ENCODE peak calls at places on chromosomes 12 and 14, in seven cellular contexts. U is neural progenitor cell, Y is astrocyte of the cerebellum, J is transverse colon, P is neural crest cell, V is esophagus muscularis mucosa, O is lower lobe of right lung. Z is an unnamed sample.

GRCh38 chr12:105672576-105672975 is 342.1 kb downstream of the C12orf75 start:
- DNase-seq in U (no peak), Y (no peak), J (peak; percentile 41), P (no peak), V (no peak), O (peak; percentile 70), Z (no peak)

GRCh38 chr12:65276923-65277322 is 1.6 kb upstream of the MSRB3 start:
- DNase-seq in U (no peak), Y (no peak), J (no peak), P (no peak), V (no peak), O (no peak), Z (no peak)

GRCh38 chr12:6547987-6548386 is 7.9 kb downstream of the IFFO1 start:
- DNase-seq in U (no peak), Y (no peak), J (no peak), P (no peak), V (no peak), O (no peak), Z (no peak)

GRCh38 chr14:33307691-33308369 is 369.2 kb downstream of the NPAS3 start:
- DNase-seq in U (peak; percentile 35), Y (peak; percentile 75), J (no peak), P (no peak), V (no peak), O (no peak), Z (no peak)

GRCh38 chr12:90801776-90802175 is 153.2 kb downstream of the CCER1 start:
- DNase-seq in U (no peak), Y (peak; percentile 40), J (no peak), P (no peak), V (no peak), O (no peak), Z (no peak)

GRCh38 chr12:96208346-96208745 is 14.2 kb downstream of the ELK3 start:
- DNase-seq in U (no peak), Y (no peak), J (no peak), P (no peak), V (no peak), O (no peak), Z (no peak)

GRCh38 chr12:74152370-74152769 is 385.3 kb upstream of the ATXN7L3B start:
- DNase-seq in U (peak; percentile 10), Y (no peak), J (no peak), P (no peak), V (no peak), O (no peak), Z (no peak)

GRCh38 chr14:72708708-72709475 is 185.0 kb downstream of the DPF3 start:
- DNase-seq in U (peak; percentile 75), Y (no peak), J (no peak), P (peak; percentile 47), V (no peak), O (no peak), Z (no peak)

GRCh38 chr12:67141405-67142018 is 127.6 kb upstream of the CAND1 start:
- DNase-seq in U (peak; percentile 28), Y (no peak), J (no peak), P (no peak), V (no peak), O (no peak), Z (no peak)

GRCh38 chr12:16189849-16190248 is 87.6 kb downstream of the SLC15A5 start:
- DNase-seq in U (peak; percentile 73), Y (no peak), J (no peak), P (no peak), V (no peak), O (no peak), Z (no peak)

GRCh38 chr12:9721394-9722092 is 11.4 kb downstream of the CLECL1 start:
- DNase-seq in U (no peak), Y (no peak), J (no peak), P (no peak), V (no peak), O (no peak), Z (no peak)

GRCh38 chr12:188910-189621 is 24.9 kb downstream of the SLC6A12 start:
- DNase-seq in U (peak; percentile 91), Y (no peak), J (peak; percentile 59), P (peak; percentile 73), V (no peak), O (peak; percentile 64), Z (peak; percentile 85)

GRCh38 chr12:8088574-8088973 is 6.5 kb downstream of the NECAP1 start:
- DNase-seq in U (no peak), Y (no peak), J (peak; percentile 26), P (no peak), V (no peak), O (no peak), Z (no peak)

GRCh38 chr14:69693823-69694729 is 72.9 kb upstream of the SRSF5 start:
- DNase-seq in U (no peak), Y (no peak), J (peak; percentile 84), P (no peak), V (no peak), O (no peak), Z (no peak)

GRCh38 chr14:69693145-69693544 is 73.8 kb upstream of the SRSF5 start:
- DNase-seq in U (peak; percentile 34), Y (no peak), J (peak; percentile 61), P (no peak), V (no peak), O (no peak), Z (no peak)

GRCh38 chr14:69687963-69688649 is 76.7 kb downstream of the SUSD6 start:
- DNase-seq in U (no peak), Y (no peak), J (no peak), P (peak; percentile 19), V (no peak), O (no peak), Z (no peak)

GRCh38 chr14:69692542-69693053 is 74.3 kb upstream of the SRSF5 start:
- DNase-seq in U (no peak), Y (no peak), J (no peak), P (no peak), V (no peak), O (no peak), Z (no peak)

DNA sequence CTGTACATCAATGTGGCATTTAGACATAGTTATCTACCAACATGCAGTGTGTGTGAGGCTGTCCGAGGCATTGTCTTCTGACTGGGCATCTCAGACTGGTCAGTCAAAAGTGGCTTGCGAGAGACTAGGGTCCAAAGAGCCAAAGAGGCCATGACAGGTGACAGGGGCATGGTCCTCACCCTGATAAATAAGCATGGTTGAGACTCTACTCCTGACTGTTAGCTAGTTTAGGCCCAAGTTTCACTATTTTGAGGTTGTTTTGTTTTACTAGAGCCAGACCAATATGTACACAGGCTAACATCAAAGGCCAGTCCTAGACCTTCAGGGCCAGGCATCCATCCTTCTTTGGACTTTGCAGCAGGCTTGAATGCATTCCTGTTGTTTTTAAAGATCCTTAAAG is 76.9 kb upstream of the SRSF5 start:
- DNase-seq in U (peak; percentile 40), Y (no peak), J (no peak), P (no peak), V (no peak), O (no peak), Z (no peak)
- TF ChIP-seq CTCF in U (no peak), Y (no peak), J (no peak), P (no peak), V (no peak), O (no peak), Z (no peak)

DNA sequence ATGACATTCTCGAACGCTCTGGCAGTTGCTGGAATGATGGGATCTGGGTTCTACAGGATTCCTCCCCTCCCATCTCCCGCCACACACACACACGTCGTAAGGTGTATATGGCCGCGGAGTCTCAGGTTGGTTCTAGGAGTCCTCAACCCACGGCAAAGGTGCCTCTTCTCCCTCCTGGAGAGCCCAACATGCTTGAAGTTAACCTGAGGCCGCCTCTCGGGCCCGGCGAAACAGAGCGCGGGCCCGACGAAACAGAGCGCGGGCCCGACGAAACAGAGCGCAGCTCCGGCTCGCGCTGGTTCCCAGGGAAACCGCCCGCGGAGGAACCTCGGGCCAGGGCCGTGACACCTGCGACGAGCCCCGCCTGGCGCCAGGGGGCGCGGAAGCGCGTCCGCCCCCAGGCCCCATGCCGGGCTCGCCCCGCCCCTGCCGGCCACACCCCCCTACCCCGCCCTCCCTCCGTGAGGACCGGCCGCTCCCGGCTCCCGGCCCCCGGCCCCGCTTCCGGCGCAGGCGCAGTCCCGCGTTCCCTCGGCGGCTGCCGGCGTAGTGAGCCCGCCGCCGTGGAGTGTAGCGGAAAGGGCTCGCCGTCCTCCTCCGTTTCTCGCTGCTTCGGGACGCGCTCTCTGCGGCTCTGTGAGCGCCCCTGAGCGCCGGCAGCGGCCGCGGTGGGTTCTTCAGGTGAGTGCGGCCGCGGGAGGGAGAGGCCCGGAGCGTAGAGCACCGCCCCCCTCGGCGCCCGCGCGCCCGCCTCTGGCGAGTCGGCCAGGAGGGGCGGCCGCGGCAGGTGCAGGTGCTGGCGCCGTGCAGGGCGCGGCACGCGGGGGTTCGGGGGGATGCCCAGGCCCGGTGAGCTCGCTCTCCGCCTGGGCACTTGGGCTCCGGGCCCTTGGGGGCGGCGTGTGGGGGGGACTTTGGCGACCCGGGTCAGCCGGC is at the start of gene RAB3IP:
- DNase-seq in U (peak; percentile 95), Y (peak; percentile 37), J (peak; percentile 95), P (peak; percentile 91), V (peak; percentile 93), O (peak; percentile 93), Z (peak; percentile 95)
- TF ChIP-seq CTCF in U (peak; percentile 68), Y (peak; percentile 50), J (peak; percentile 42), P (peak; percentile 74), V (peak; percentile 71), O (peak; percentile 72), Z (peak; percentile 80)

DNA sequence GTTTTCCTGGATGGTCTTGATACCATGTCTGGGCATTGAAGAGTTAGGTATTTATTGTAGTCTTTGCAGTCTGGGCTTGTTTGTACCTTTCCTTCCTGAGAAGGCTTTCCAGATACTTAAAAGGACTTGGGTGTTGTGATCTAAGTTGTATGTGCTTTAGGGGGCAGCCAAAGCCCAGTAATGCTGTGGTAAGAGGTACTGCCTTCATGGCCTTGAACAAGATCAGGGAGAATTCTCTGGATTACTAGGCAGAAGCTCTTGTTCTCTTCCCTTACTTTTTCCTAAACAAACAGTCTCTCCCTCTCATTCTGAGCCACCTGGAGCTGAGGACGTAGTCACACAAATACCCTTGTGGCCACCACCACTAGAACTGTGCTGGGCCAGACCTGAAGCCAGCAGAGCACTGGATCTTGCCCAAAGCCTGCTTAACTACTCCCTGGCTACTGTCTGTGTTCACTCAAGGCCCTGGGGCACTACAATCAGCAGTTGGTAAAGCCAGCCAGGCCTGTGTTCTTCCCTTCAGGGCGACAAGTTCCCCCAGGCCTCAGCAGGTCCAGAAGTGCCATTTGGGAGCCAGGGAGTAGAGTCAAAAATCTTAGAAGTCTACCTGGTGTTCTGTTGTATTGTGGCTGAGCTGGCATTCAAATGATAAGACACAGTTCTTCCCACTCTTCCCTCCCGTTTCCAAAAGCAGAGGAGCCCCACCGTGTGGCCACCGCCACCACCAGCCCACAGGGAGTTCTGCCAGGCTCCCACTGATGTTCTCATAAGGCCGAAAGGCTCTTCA is 11.4 kb downstream of the PRORP start:
- DNase-seq in U (no peak), Y (no peak), J (no peak), P (no peak), V (no peak), O (no peak), Z (no peak)
- TF ChIP-seq CTCF in U (no peak), Y (no peak), J (no peak), P (no peak), V (no peak), O (no peak), Z (no peak)

DNA sequence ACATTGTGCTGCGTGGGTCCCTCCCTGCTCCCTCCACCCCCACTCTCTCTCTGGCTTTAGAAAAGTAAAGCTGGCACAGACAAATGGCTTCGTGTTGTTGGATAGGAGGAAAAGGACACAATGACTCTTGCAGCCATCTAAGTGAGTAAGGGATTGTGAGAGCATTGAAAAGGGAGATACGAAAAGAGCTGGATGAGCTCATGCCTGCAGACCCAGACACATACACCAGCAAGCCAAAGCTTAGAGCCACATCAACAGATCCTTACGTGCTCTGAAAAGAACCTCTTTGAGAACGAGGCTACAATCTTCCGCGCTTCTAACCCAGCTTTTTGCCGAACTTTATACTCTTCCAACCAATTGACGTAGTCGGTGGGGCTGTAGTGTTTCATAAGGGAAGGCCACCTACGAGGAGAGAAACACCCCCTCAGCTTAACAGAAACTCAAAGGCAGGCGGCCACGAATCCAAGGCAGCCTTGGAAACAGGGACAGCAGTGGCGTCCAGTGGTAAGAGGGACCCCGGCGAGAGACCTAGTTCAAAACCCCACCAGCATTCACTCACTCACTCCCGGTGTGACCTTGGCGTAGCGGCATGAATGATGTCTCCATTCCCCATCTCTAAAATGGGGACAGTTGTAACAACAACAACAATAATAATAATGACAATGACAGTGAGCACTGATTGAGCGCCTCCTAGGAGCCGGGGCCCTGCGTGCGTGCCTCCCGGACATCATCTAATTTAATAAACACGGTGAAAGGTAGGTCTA is 1.1 kb downstream of the FBXO21 start:
- DNase-seq in U (peak; percentile 48), Y (peak; percentile 20), J (no peak), P (no peak), V (no peak), O (no peak), Z (no peak)
- TF ChIP-seq CTCF in U (no peak), Y (no peak), J (no peak), P (no peak), V (no peak), O (no peak), Z (no peak)

Z was measured in type B pancreatic cell.